ENCODE peak calls at places on chromosomes 16 and 17, in nine cellular contexts. J, T, G, B, F, X, Y, E and A are unnamed samples. For H3K36me3, the result is how much of the 10 kb centered on the place peaks cover.

GRCh38 chr16:259814-260253 is 15.9 kb downstream of the RGS11 start:
- DNase-seq in J (no peak), T (no peak), G (no peak), B (no peak), F (no peak), X (no peak), Y (no peak), E (no peak), A (no peak)

GRCh38 chr17:66704858-66705257 is 130.1 kb upstream of the CACNG5 start:
- DNase-seq in J (no peak), T (no peak), G (no peak), B (no peak), F (no peak), X (no peak), Y (no peak), E (no peak), A (no peak)

GRCh38 chr17:75504347-75505151 is 10.8 kb downstream of the CASKIN2 start:
- DNase-seq in J (peak), T (peak), G (peak), B (no peak), F (no peak), X (peak), Y (no peak), E (peak), A (no peak)

GRCh38 chr17:80892019-80892855 is 99.4 kb upstream of the CHMP6 start:
- DNase-seq in J (peak), T (peak), G (peak), B (peak), F (peak), X (peak), Y (no peak), E (no peak), A (peak)

GRCh38 chr16:11193494-11193893 is 62.5 kb downstream of the SOCS1 start:
- DNase-seq in J (no peak), T (no peak), G (no peak), B (no peak), F (no peak), X (no peak), Y (no peak), E (no peak), A (no peak)

GRCh38 chr17:39252788-39253460 is 27.2 kb upstream of the STAC2 start:
- DNase-seq in J (no peak), T (no peak), G (no peak), B (no peak), F (no peak), X (no peak), Y (no peak), E (no peak), A (peak)

GRCh38 chr17:7711356-7711755 is 6.2 kb upstream of the DNAH2 start:
- DNase-seq in J (no peak), T (no peak), G (no peak), B (no peak), F (no peak), X (no peak), Y (no peak), E (no peak), A (no peak)

GRCh38 chr17:44947461-44948314 is at the start of gene KIF18B:
- DNase-seq in J (peak), T (peak), G (peak), B (peak), F (peak), X (peak), Y (peak), E (peak), A (peak)

GRCh38 chr17:73773702-73774101 is 129.5 kb upstream of the SDK2 start:
- DNase-seq in J (no peak), T (no peak), G (no peak), B (no peak), F (peak), X (no peak), Y (no peak), E (no peak), A (no peak)

GRCh38 chr16:20928774-20929411 is 28.3 kb downstream of the LYRM1 start:
- DNase-seq in J (no peak), T (no peak), G (no peak), B (no peak), F (peak), X (no peak), Y (no peak), E (no peak), A (no peak)

GRCh38 chr17:60165976-60166375 is 16.2 kb downstream of the CA4 start:
- DNase-seq in J (no peak), T (no peak), G (peak), B (no peak), F (no peak), X (peak), Y (no peak), E (no peak), A (no peak)

GRCh38 chr16:2912330-2913199 is 834 bp downstream of the FLYWCH1 start:
- DNase-seq in J (peak), T (no peak), G (peak), B (peak), F (peak), X (peak), Y (no peak), E (no peak), A (no peak)

GRCh38 chr17:42950044-42950783 is 14.0 kb downstream of the AARSD1 start:
- DNase-seq in J (no peak), T (no peak), G (no peak), B (no peak), F (peak), X (no peak), Y (no peak), E (no peak), A (no peak)

GRCh38 chr17:40598928-40599627 is 33.8 kb upstream of the CCR7 start:
- DNase-seq in J (no peak), T (no peak), G (peak), B (peak), F (peak), X (peak), Y (peak), E (no peak), A (peak)

GRCh38 chr17:56699186-56699895 is 105.8 kb downstream of the NOG start:
- DNase-seq in J (peak), T (peak), G (peak), B (peak), F (peak), X (peak), Y (no peak), E (peak), A (peak)

DNA sequence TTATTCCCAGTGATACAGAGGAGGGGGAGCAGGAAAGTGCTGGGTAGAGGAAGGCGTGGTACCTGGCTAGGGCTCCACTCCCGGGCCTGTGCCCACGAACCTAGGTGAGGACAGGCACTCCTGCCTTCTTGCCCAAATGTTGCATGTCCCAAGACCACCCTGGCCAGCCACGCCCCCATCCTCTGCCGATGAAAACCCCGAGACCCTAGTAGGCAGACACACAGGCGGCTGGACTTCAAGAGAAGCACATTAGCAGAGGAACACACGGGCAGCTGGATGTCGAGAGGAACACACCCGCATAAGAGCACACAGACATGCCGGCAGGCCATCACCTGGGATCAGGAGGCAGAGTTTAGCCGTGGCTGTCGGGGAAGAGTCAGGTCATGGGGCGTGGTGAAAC is 1386.5 kb upstream of the GOT2 start:
- DNase-seq in J (no peak), T (no peak), G (no peak), B (no peak), F (no peak), X (no peak), Y (no peak), E (no peak), A (no peak)
- H3K36me3 ChIP-seq in J (under half), T (under half), G (under half), B (under half), F (under half), X (under half), Y (under half), E (under half), A (under half)

DNA sequence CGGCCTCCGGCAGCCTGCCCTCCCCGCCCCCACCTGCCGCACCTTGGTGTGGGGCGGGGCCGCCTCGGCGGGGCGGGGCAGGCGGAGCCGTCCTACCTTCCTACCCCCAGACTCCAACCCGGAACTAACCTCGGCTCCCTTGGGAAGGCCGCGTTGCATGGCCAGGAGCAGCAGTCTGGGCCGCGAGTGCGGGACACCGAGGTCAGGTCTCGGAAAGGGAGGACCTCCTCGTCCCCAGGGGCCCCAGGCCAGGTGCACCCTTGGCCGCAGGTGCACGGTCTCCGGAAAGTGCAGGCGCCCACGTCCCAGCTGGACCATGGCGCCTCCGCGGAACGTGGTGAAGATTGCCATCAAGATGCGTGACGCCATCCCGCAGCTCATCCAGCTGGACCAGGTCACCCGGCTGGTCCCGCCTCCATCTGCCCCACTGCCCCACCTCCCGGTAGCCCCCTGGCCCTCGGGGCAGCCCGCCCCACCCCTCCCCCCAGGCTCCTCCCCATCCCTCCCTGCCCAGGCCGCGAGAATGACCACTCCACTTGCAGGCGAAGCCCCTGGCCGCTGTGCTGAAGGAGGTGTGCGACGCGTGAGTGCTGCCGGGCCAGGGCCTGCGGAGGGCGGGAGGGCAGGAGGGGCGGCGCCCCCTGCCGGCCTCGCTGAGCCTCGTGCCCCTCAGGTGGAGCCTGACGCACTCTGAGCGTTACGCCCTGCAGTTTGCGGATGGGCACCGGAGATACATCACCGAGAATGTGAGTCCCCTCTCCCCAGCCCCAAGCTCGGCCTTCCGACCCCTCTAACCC is at the start of gene ELMO3:
- DNase-seq in J (peak), T (peak), G (peak), B (no peak), F (no peak), X (peak), Y (no peak), E (peak), A (no peak)
- TF ChIP-seq CTCF in J (peak), T (peak), G (peak), B (peak), F (no peak), X (peak), Y (peak), E (peak), A (no peak)

DNA sequence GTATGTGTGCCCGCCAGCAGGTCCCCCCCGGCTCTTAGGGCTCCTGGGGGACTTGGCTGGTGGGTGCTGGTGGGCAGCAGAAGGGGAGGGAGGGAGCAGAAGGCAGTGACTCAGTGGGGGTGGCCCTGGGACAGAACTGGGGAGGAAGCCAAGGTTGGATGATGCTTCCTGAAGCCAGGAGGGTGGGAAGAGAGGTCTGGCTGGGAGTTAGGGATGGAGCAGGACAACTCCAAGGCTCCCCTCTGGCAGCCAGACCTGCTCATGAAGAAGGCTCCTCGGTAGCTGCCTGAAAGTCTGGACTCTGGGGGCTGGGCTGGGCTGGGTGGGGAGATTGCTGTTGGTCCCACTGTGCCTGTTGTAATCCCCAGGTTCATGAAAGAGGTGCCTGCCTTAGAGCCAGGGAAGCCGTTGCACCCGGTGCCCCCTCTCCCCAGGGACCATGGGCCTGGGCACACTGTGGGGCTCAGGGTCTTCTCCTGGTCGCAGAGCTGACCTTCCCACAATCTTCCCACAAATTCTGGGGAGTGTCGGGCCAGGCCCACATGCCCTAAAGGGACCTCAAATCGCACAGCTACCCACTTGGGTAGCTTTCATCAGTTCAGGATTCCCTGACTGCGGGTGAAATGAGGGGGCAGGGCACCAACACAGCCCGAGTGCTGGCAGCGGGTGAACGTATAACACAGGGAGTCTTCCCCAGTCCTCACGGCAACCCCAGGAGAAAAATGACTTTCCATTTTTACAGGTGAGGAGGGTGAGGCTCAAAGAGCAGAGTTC is 1.1 kb upstream of the PLEKHG4 start:
- DNase-seq in J (no peak), T (no peak), G (no peak), B (no peak), F (peak), X (peak), Y (no peak), E (no peak), A (no peak)
- H3K36me3 ChIP-seq in J (under half), T (under half), G (under half), B (under half), F (under half), X (under half), Y (under half), E (under half), A (under half)

DNA sequence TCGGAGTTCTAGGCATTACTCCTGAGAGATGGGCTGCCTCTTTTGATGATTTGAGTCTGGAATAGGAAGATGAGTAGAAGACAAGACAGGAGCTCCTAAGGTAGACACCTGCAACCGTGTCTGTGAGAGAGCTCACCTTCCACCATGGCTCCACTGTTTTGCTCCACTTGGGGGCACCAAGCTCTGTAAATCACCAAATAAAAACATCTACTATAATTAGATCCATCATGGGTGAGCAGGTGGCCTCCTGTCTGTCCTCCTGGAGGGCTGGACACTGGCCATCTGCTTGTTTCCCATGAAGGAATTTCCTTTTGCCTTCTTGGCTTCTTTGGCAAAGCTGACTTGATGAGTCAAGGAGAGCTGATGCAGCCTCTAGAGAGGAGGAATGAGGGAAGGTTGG is 179.0 kb downstream of the HAPSTR1 start:
- DNase-seq in J (no peak), T (no peak), G (no peak), B (no peak), F (no peak), X (no peak), Y (no peak), E (no peak), A (no peak)
- TF ChIP-seq CTCF in J (no peak), T (no peak), G (no peak), B (no peak), F (no peak), X (no peak), Y (no peak), E (no peak), A (no peak)

GRCh38 chr17:27525316-27525715 is 69.1 kb downstream of the KSR1 start:
- DNase-seq in J (no peak), T (no peak), G (no peak), B (no peak), F (no peak), X (no peak), Y (no peak), E (no peak), A (no peak)

GRCh38 chr17:27524594-27524993 is 68.3 kb downstream of the KSR1 start:
- DNase-seq in J (no peak), T (no peak), G (no peak), B (no peak), F (no peak), X (no peak), Y (no peak), E (no peak), A (no peak)

GRCh38 chr17:27522028-27522639 is 65.9 kb downstream of the KSR1 start:
- DNase-seq in J (no peak), T (no peak), G (no peak), B (no peak), F (no peak), X (no peak), Y (no peak), E (no peak), A (no peak)

GRCh38 chr17:27525836-27526235 is 69.6 kb downstream of the KSR1 start:
- DNase-seq in J (no peak), T (no peak), G (no peak), B (no peak), F (no peak), X (no peak), Y (no peak), E (no peak), A (no peak)

DNA sequence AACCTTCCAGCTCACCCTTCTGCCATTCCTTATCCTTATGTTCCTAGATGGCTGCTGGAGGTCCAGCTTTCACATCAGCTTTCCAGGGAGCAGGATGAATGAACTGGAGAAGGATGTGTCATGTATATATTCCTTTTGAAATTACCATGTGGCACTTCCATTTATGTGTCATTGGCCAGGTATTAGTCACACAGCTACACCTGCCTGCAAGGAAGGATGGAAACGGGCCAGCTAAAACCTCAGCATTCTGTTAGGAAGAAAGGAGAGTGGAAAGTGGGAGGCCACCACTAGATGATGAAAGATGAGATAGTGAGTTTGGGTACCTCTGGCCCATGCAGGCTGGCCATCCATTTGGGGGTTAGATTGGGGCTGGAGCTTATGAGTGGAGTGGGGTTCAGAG is 67.5 kb downstream of the KSR1 start:
- DNase-seq in J (no peak), T (no peak), G (no peak), B (no peak), F (no peak), X (no peak), Y (no peak), E (no peak), A (no peak)
- H3K36me3 ChIP-seq in J (under half), T (under half), G (under half), B (under half), F (under half), X (under half), Y (under half), E (under half), A (under half)

DNA sequence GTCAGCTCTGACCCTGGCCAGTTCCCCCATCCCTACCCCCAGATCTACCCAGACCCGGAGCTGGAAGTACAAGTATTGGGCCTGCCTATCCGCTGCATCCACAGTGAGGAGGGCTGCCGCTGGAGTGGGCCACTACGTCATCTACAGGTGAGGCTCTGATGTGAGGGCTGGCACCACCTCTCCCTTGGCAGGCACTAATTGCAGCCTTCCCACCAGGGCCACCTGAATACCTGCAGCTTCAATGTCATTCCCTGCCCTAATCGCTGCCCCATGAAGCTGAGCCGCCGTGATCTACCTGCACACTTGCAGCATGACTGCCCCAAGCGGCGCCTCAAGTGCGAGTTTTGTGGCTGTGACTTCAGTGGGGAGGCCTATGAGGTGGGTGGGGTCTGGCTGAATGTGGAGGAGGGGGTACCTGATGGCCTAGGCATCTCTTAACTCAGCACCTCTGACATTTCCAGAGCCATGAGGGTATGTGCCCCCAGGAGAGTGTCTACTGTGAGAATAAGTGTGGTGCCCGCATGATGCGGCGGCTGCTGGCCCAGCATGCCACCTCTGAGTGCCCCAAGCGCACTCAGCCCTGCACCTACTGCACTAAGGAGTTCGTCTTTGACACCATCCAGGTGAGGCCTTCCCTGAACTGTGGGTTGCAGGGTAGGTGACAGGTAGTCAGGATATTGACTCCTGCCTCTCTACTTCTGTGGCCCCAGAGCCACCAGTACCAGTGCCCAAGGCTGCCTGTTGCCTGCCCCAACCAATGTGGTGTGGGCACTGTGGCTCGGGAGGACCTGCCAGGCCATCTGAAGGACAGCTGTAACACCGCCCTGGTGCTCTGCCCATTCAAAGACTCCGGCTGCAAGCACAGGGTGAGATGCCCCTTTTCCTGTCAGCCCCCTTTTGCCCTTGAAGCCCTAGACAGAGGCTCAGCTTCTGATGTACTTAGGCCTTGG is 4.3 kb downstream of the TRAF4 start:
- DNase-seq in J (no peak), T (no peak), G (no peak), B (no peak), F (no peak), X (no peak), Y (no peak), E (no peak), A (no peak)
- TF ChIP-seq CTCF in J (no peak), T (no peak), G (no peak), B (no peak), F (no peak), X (no peak), Y (no peak), E (no peak), A (no peak)

DNA sequence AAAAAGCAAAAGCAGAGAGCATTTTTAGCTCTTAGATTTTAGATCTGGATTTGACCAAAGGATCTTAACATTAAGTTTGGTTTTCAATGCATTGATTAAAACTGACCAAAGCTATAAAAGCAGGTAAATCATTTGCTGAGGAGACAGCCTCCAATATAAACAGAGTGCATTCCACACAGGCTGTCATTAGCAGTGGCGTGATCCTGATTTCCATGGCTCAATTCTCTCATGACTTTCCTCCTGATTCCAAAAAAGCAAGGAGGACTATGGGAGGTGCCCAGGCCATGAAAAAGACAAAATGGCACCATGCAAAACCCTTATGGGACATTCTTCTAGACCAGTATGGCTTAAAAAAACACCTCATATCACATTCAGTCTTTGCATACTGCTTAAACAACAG is 53.5 kb downstream of the PARN start:
- DNase-seq in J (no peak), T (no peak), G (no peak), B (no peak), F (no peak), X (no peak), Y (no peak), E (no peak), A (no peak)
- H3K36me3 ChIP-seq in J (under half), T (half or more), G (under half), B (half or more), F (under half), X (under half), Y (under half), E (under half), A (half or more)